ENCODE peak calls at places on chromosomes 3 and 15, in seven cellular contexts. Z, I, U, F, D, Q and L are unnamed samples.

GRCh38 chr3:23886311-23886710 is 30.5 kb downstream of the NKIRAS1 start:
- DNase-seq in D (no peak), Q (no peak), I (no peak), F (no peak), U (no peak), Z (no peak), L (no peak)

GRCh38 chr3:126523745-126524428 is at the start of gene CHST13:
- DNase-seq in D (no peak), Z (peak; percentile 62), Q (no peak), F (no peak), U (peak; percentile 57), I (no peak), L (peak; percentile 67)

GRCh38 chr3:183114374-183114773 is 15.1 kb upstream of the MCCC1 start:
- DNase-seq in D (no peak), I (no peak), Z (no peak), F (no peak), Q (no peak), U (no peak), L (no peak)

GRCh38 chr15:70714575-70714974 is 48.8 kb downstream of the UACA start:
- DNase-seq in I (no peak), Z (no peak), U (peak; percentile 42), Q (no peak), D (no peak), F (no peak), L (no peak)

GRCh38 chr3:110293660-110294059 is 778.0 kb upstream of the NECTIN3 start:
- DNase-seq in I (no peak), F (no peak), Q (no peak), Z (no peak), U (no peak), D (no peak), L (no peak)

GRCh38 chr15:93312891-93313486 is 224.0 kb upstream of the RGMA start:
- DNase-seq in F (no peak), I (no peak), Q (no peak), Z (no peak), U (no peak), D (no peak), L (no peak)

GRCh38 chr3:195539479-195539878 is 3.6 kb downstream of the PPP1R2 start:
- DNase-seq in U (no peak), I (no peak), D (no peak), F (no peak), Q (no peak), Z (no peak), L (no peak)

GRCh38 chr3:29335438-29335837 is 54.6 kb downstream of the RBMS3 start:
- DNase-seq in Q (peak; percentile 53), D (no peak), Z (peak; percentile 67), F (no peak), U (peak; percentile 98), I (no peak), L (peak; percentile 92)

GRCh38 chr3:138032567-138032966 is 22.6 kb downstream of the CLDN18 start:
- DNase-seq in Z (no peak), I (no peak), F (no peak), U (no peak), D (no peak), Q (no peak), L (no peak)

GRCh38 chr3:151552589-151552988 is 91.7 kb upstream of the IGSF10 start:
- DNase-seq in Z (no peak), F (no peak), U (peak; percentile 78), Q (no peak), I (no peak), D (no peak), L (no peak)

GRCh38 chr3:119676020-119676419 is 1.2 kb downstream of the COX17 start:
- DNase-seq in D (no peak), U (no peak), F (no peak), Q (no peak), Z (no peak), I (no peak), L (no peak)

GRCh38 chr3:154778057-154778456 is 302.1 kb upstream of the MME start:
- DNase-seq in F (no peak), Q (no peak), U (peak; percentile 37), D (no peak), Z (no peak), I (no peak), L (no peak)

GRCh38 chr15:89664951-89665350 is 9.7 kb upstream of the KIF7 start:
- DNase-seq in Z (no peak), U (no peak), F (no peak), D (no peak), I (no peak), Q (no peak), L (peak; percentile 26)

GRCh38 chr3:9207076-9207763 is 42.2 kb downstream of the SRGAP3 start:
- DNase-seq in Q (no peak), F (no peak), I (no peak), Z (no peak), D (no peak), U (no peak), L (peak; percentile 0)

GRCh38 chr3:59606638-59607262 is 556.9 kb upstream of the CFAP20DC start:
- DNase-seq in I (no peak), F (no peak), U (no peak), Z (no peak), Q (no peak), D (no peak), L (no peak)

GRCh38 chr15:69403611-69404010 is 10.5 kb upstream of the KIF23 start:
- DNase-seq in I (no peak), D (no peak), U (peak; percentile 86), F (no peak), Q (no peak), Z (no peak), L (no peak)

GRCh38 chr15:90540768-90541167 is 11.0 kb downstream of the CRTC3 start:
- DNase-seq in I (no peak), F (no peak), D (no peak), Q (no peak), Z (no peak), U (no peak), L (no peak)